ENCODE peak calls at places on chromosome 11, in eight cellular contexts. One of them, this sample, is unnamed.

GRCh38 chr11:60910281-60910687 is 3.7 kb upstream of the TMEM109 start:
- DNase-seq in heart right ventricle: no peak
- DNase-seq in T-helper 9 cell: no peak
- DNase-seq in nephron progenitor cell: no peak
- DNase-seq in EH: no peak
- DNase-seq in heart left ventricle: no peak
- DNase-seq in putamen: no peak
- DNase-seq in COR-L47: no peak
- DNase-seq in this sample: peak

GRCh38 chr11:33475999-33476398 is 218.8 kb downstream of the HIPK3 start:
- DNase-seq in heart right ventricle: peak
- DNase-seq in T-helper 9 cell: no peak
- DNase-seq in nephron progenitor cell: no peak
- DNase-seq in EH: peak
- DNase-seq in heart left ventricle: no peak
- DNase-seq in putamen: peak
- DNase-seq in COR-L47: peak
- DNase-seq in this sample: no peak

GRCh38 chr11:131662310-131662709 is 291.9 kb downstream of the NTM start:
- DNase-seq in heart right ventricle: no peak
- DNase-seq in T-helper 9 cell: no peak
- DNase-seq in nephron progenitor cell: no peak
- DNase-seq in EH: no peak
- DNase-seq in heart left ventricle: no peak
- DNase-seq in putamen: no peak
- DNase-seq in COR-L47: no peak
- DNase-seq in this sample: no peak

GRCh38 chr11:24267015-24267414 is 229.8 kb upstream of the LUZP2 start:
- DNase-seq in heart right ventricle: no peak
- DNase-seq in T-helper 9 cell: no peak
- DNase-seq in nephron progenitor cell: no peak
- DNase-seq in EH: no peak
- DNase-seq in heart left ventricle: no peak
- DNase-seq in putamen: no peak
- DNase-seq in COR-L47: no peak
- DNase-seq in this sample: no peak

GRCh38 chr11:65445604-65446445 is 23.2 kb downstream of the NEAT1 start:
- DNase-seq in heart right ventricle: no peak
- DNase-seq in T-helper 9 cell: no peak
- DNase-seq in nephron progenitor cell: no peak
- DNase-seq in EH: peak
- DNase-seq in heart left ventricle: no peak
- DNase-seq in putamen: no peak
- DNase-seq in COR-L47: no peak
- DNase-seq in this sample: no peak

GRCh38 chr11:61602775-61603569 is 22.1 kb upstream of the SYT7 start:
- DNase-seq in heart right ventricle: peak
- DNase-seq in T-helper 9 cell: no peak
- DNase-seq in nephron progenitor cell: peak
- DNase-seq in EH: peak
- DNase-seq in heart left ventricle: peak
- DNase-seq in putamen: peak
- DNase-seq in COR-L47: no peak
- DNase-seq in this sample: no peak

GRCh38 chr11:36254739-36255138 is 34.5 kb downstream of the COMMD9 start:
- DNase-seq in heart right ventricle: no peak
- DNase-seq in T-helper 9 cell: no peak
- DNase-seq in nephron progenitor cell: no peak
- DNase-seq in EH: no peak
- DNase-seq in heart left ventricle: no peak
- DNase-seq in putamen: no peak
- DNase-seq in COR-L47: no peak
- DNase-seq in this sample: no peak

GRCh38 chr11:101523193-101523592 is 60.6 kb downstream of the TRPC6 start:
- DNase-seq in heart right ventricle: no peak
- DNase-seq in T-helper 9 cell: no peak
- DNase-seq in nephron progenitor cell: no peak
- DNase-seq in EH: no peak
- DNase-seq in heart left ventricle: no peak
- DNase-seq in putamen: no peak
- DNase-seq in COR-L47: no peak
- DNase-seq in this sample: no peak

GRCh38 chr11:75867778-75868374 is 52.9 kb downstream of the UVRAG start:
- DNase-seq in heart right ventricle: peak
- DNase-seq in T-helper 9 cell: peak
- DNase-seq in nephron progenitor cell: peak
- DNase-seq in EH: peak
- DNase-seq in heart left ventricle: no peak
- DNase-seq in putamen: no peak
- DNase-seq in COR-L47: peak
- DNase-seq in this sample: no peak

GRCh38 chr11:106495046-106495445 is 417.6 kb downstream of the AASDHPPT start:
- DNase-seq in heart right ventricle: no peak
- DNase-seq in T-helper 9 cell: no peak
- DNase-seq in nephron progenitor cell: no peak
- DNase-seq in EH: no peak
- DNase-seq in heart left ventricle: no peak
- DNase-seq in putamen: no peak
- DNase-seq in COR-L47: no peak
- DNase-seq in this sample: no peak

GRCh38 chr11:34492806-34493414 is 20.7 kb downstream of the ELF5 start:
- DNase-seq in heart right ventricle: peak
- DNase-seq in T-helper 9 cell: peak
- DNase-seq in nephron progenitor cell: peak
- DNase-seq in EH: peak
- DNase-seq in heart left ventricle: no peak
- DNase-seq in putamen: peak
- DNase-seq in COR-L47: peak
- DNase-seq in this sample: no peak

GRCh38 chr11:94525933-94526332 is 13.7 kb downstream of the C11orf97 start:
- DNase-seq in heart right ventricle: peak
- DNase-seq in T-helper 9 cell: no peak
- DNase-seq in nephron progenitor cell: no peak
- DNase-seq in EH: peak
- DNase-seq in heart left ventricle: peak
- DNase-seq in putamen: no peak
- DNase-seq in COR-L47: no peak
- DNase-seq in this sample: no peak

GRCh38 chr11:27201454-27202302 is 161.1 kb downstream of the BBOX1 start:
- DNase-seq in heart right ventricle: peak
- DNase-seq in T-helper 9 cell: no peak
- DNase-seq in nephron progenitor cell: peak
- DNase-seq in EH: peak
- DNase-seq in heart left ventricle: peak
- DNase-seq in putamen: no peak
- DNase-seq in COR-L47: peak
- DNase-seq in this sample: no peak

This sample was measured in GM12864.